ENCODE peak calls at places on chromosome 6, in five cellular contexts. D is gastrocnemius medialis, M is fibroblast of lung, P is PC-3, C is MCF 10A. U is an unnamed sample.
A peak's percentile ranks its signal among the peaks of the same experiment; 100 is the strongest.

GRCh38 chr6:109202409-109203264 is 107.3 kb downstream of the CEP57L1 start:
- DNase-seq in P (peak; percentile 36), C (no peak), M (no peak), D (no peak), U (peak; percentile 53)

GRCh38 chr6:11258260-11259237 is 26.1 kb upstream of the NEDD9 start:
- DNase-seq in P (no peak), D (no peak), M (no peak), C (no peak), U (peak; percentile 13)

GRCh38 chr6:26214826-26215199 is 127.6 kb downstream of the HFE start:
- DNase-seq in D (no peak), P (no peak), M (no peak), C (no peak), U (no peak)

GRCh38 chr6:46323966-46324622 is 153.3 kb upstream of the ENPP5 start:
- DNase-seq in M (no peak), D (no peak), P (no peak), C (no peak), U (no peak)

GRCh38 chr6:63839485-63839884 is 203.9 kb downstream of the PHF3 start:
- DNase-seq in P (no peak), D (no peak), M (peak; percentile 55), C (peak; percentile 5), U (no peak)

GRCh38 chr6:29708432-29709177 is 14.6 kb upstream of the HLA-F start:
- DNase-seq in P (no peak), D (no peak), C (no peak), M (no peak), U (no peak)

GRCh38 chr6:15365273-15365687 is 119.4 kb downstream of the JARID2 start:
- DNase-seq in D (peak; percentile 71), C (peak; percentile 93), M (peak; percentile 82), P (peak; percentile 71), U (peak; percentile 59)

GRCh38 chr6:157486632-157487031 is 105.6 kb downstream of the ZDHHC14 start:
- DNase-seq in C (no peak), D (no peak), M (no peak), P (no peak), U (no peak)

GRCh38 chr6:51559059-51559458 is 528.4 kb downstream of the PKHD1 start:
- DNase-seq in C (peak; percentile 60), D (no peak), M (no peak), P (peak; percentile 69), U (peak; percentile 47)

GRCh38 chr6:130928158-130928917 is 101.1 kb downstream of the SMLR1 start:
- DNase-seq in P (no peak), M (no peak), C (no peak), D (no peak), U (no peak)

GRCh38 chr6:87645080-87645479 is 55.1 kb downstream of the ORC3 start:
- DNase-seq in C (no peak), P (no peak), M (no peak), D (no peak), U (no peak)

GRCh38 chr6:144216668-144217218 is 66.4 kb downstream of the STX11 start:
- DNase-seq in C (no peak), M (no peak), P (no peak), D (no peak), U (no peak)

GRCh38 chr6:30219244-30219643 is 6.0 kb upstream of the TRIM26 start:
- DNase-seq in P (peak; percentile 78), D (no peak), M (peak; percentile 56), C (peak; percentile 72), U (peak; percentile 43)

GRCh38 chr6:113315879-113316278 is 541.3 kb upstream of the MARCKS start:
- DNase-seq in D (no peak), M (peak; percentile 77), C (peak; percentile 29), P (no peak), U (peak; percentile 21)

GRCh38 chr6:144955853-144956252 is 670.7 kb downstream of the UTRN start:
- DNase-seq in D (no peak), C (no peak), M (no peak), P (peak; percentile 26), U (no peak)

GRCh38 chr6:28981391-28981832 is 23.7 kb downstream of the ZNF311 start:
- DNase-seq in P (peak; percentile 88), M (peak; percentile 80), D (no peak), C (peak; percentile 81), U (peak; percentile 27)

GRCh38 chr6:35318200-35318844 is 20.7 kb downstream of the DEF6 start:
- DNase-seq in M (peak; percentile 71), C (peak; percentile 48), P (peak; percentile 88), D (peak; percentile 56), U (peak; percentile 62)

GRCh38 chr6:14747881-14748520 is 497.9 kb upstream of the JARID2 start:
- DNase-seq in C (no peak), P (no peak), D (no peak), M (peak; percentile 43), U (no peak)

GRCh38 chr6:168158980-168159349 is 80.0 kb upstream of the FRMD1 start:
- DNase-seq in D (no peak), C (no peak), P (no peak), M (no peak), U (no peak)

GRCh38 chr6:75504902-75505233 is 11.3 kb upstream of the FILIP1 start:
- DNase-seq in M (peak; percentile 49), C (peak; percentile 29), P (no peak), D (peak; percentile 24), U (no peak)

GRCh38 chr6:113140721-113141120 is 716.4 kb upstream of the MARCKS start:
- DNase-seq in C (no peak), D (no peak), M (no peak), P (no peak), U (no peak)

GRCh38 chr6:88725111-88725711 is 238.2 kb downstream of the RNGTT start:
- DNase-seq in M (peak; percentile 30), C (no peak), P (no peak), D (no peak), U (no peak)

GRCh38 chr6:26202811-26203583 is 115.8 kb downstream of the HFE start:
- DNase-seq in M (no peak), P (no peak), C (no peak), D (no peak), U (no peak)

GRCh38 chr6:170162011-170162770 is 128.7 kb downstream of the DLL1 start:
- DNase-seq in P (no peak), C (no peak), M (no peak), D (no peak), U (no peak)

GRCh38 chr6:96213768-96214167 is 198.0 kb downstream of the FUT9 start:
- DNase-seq in P (peak; percentile 41), M (no peak), C (no peak), D (no peak), U (no peak)

GRCh38 chr6:31884528-31885035 is 5.8 kb upstream of the SLC44A4 start:
- DNase-seq in M (no peak), C (no peak), D (no peak), P (no peak), U (no peak)
- TF ChIP-seq CTCF in M (no peak), C (no peak), D (no peak), P (no peak), U (no peak)

GRCh38 chr6:4055420-4056041 is 23.4 kb downstream of the FAM217A start:
- DNase-seq in D (peak; percentile 40), P (peak; percentile 89), M (peak; percentile 88), C (peak; percentile 80), U (peak; percentile 71)

GRCh38 chr6:4057036-4057435 is 21.9 kb downstream of the FAM217A start:
- DNase-seq in D (no peak), P (no peak), M (no peak), C (no peak), U (no peak)

DNA sequence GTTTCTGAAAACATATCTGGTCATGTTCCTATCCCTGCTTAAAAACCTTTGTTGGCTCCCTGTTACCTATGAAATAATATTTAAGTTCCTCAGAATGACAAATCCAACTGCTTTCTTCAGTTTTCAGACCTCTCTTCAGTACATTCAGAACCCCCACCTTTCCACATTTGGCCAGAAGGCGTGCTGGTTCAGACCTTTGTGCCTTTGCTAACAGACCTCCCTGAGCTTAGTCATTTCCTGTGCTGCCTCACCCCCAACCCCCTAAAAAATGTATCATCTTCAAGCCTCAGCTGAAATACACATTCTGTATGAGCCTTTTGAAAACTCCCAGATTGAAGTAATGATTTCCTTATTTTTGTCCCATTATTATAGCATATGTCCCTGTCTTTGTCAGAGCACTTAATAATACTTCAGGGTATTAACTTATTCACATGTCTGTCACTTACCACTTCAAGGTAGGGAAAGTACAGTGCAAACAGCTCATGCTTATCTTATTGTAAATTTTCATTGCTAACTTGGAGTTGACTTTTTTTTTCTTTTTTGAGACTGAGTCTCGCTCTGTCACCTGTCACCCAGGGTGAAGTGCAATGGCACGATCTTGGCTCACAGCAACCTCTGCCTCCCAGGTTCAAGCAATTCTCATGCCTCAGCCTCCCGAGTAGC is 19.7 kb downstream of the FAM217A start:
- DNase-seq in D (no peak), P (peak; percentile 93), C (peak; percentile 90), M (peak; percentile 84), U (peak; percentile 74)
- TF ChIP-seq CTCF in D (no peak), P (no peak), C (no peak), M (peak; percentile 51), U (peak; percentile 37)

GRCh38 chr6:139117734-139118133 is 17.1 kb upstream of the HECA start:
- DNase-seq in C (no peak), M (no peak), D (no peak), P (no peak), U (no peak)
- TF ChIP-seq CTCF in C (no peak), M (peak; percentile 7), D (no peak), P (no peak), U (peak; percentile 44)

DNA sequence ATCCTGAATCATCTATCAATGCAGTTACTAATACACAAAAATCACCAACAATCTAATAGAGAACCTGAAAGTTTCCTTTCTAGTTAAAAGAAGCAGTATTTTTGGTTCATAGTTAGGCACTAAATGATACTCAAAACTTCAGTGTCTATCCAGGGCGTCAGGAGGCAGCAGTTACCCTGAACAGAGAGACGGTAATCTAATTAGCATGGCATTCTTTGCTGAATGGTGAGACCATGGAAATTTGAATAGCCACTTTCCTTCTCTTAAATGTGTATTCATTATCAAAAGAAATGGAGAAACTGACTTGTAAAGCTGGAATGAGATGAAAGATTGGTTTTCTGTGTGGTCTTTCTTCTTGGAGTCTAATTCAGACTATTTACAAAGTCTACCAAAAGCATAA is 146.6 kb upstream of the BMP5 start:
- DNase-seq in P (peak; percentile 47), D (no peak), C (no peak), M (no peak), U (no peak)
- TF ChIP-seq CTCF in P (peak; percentile 58), D (no peak), C (no peak), M (no peak), U (peak; percentile 31)